ENCODE peak calls at places on chromosome X, in nine cellular contexts. One of them, this sample, is unnamed.

GRCh38 chrX:101409043-101409442 is 1.0 kb downstream of the HNRNPH2 start:
- DNase-seq in psoas muscle: no peak
- DNase-seq in effector memory CD4-positive, alpha-beta T cell: no peak
- DNase-seq in Peyer's patch: no peak
- DNase-seq in fibroblast of pulmonary artery: no peak
- DNase-seq in cardiac muscle cell: no peak
- DNase-seq in fibroblast of the aortic adventitia: peak; percentile 37
- DNase-seq in aorta: no peak
- DNase-seq in fibroblast of lung: no peak
- DNase-seq in this sample: no peak

GRCh38 chrX:132489256-132490085 is 633 bp upstream of the MBNL3 start:
- DNase-seq in aorta: peak; percentile 84
- DNase-seq in Peyer's patch: peak; percentile 85
- DNase-seq in fibroblast of the aortic adventitia: peak; percentile 16
- DNase-seq in effector memory CD4-positive, alpha-beta T cell: peak; percentile 29
- DNase-seq in cardiac muscle cell: peak; percentile 70
- DNase-seq in fibroblast of pulmonary artery: peak; percentile 46
- DNase-seq in psoas muscle: peak; percentile 66
- DNase-seq in fibroblast of lung: peak; percentile 30
- DNase-seq in this sample: no peak

GRCh38 chrX:141320801-141321200 is 78.5 kb upstream of the SPANXC start:
- DNase-seq in Peyer's patch: no peak
- DNase-seq in cardiac muscle cell: no peak
- DNase-seq in aorta: no peak
- DNase-seq in fibroblast of pulmonary artery: peak; percentile 5
- DNase-seq in fibroblast of lung: no peak
- DNase-seq in fibroblast of the aortic adventitia: no peak
- DNase-seq in effector memory CD4-positive, alpha-beta T cell: no peak
- DNase-seq in psoas muscle: no peak
- DNase-seq in this sample: no peak

GRCh38 chrX:40392599-40392998 is 188.2 kb upstream of the ATP6AP2 start:
- DNase-seq in cardiac muscle cell: no peak
- DNase-seq in effector memory CD4-positive, alpha-beta T cell: no peak
- DNase-seq in aorta: no peak
- DNase-seq in fibroblast of lung: no peak
- DNase-seq in Peyer's patch: no peak
- DNase-seq in psoas muscle: no peak
- DNase-seq in fibroblast of the aortic adventitia: no peak
- DNase-seq in fibroblast of pulmonary artery: no peak
- DNase-seq in this sample: no peak

GRCh38 chrX:29872831-29873230 is 342.5 kb upstream of the MAGEB2 start:
- DNase-seq in cardiac muscle cell: no peak
- DNase-seq in fibroblast of pulmonary artery: no peak
- DNase-seq in fibroblast of the aortic adventitia: no peak
- DNase-seq in fibroblast of lung: no peak
- DNase-seq in psoas muscle: no peak
- DNase-seq in effector memory CD4-positive, alpha-beta T cell: no peak
- DNase-seq in aorta: no peak
- DNase-seq in Peyer's patch: no peak
- DNase-seq in this sample: no peak

GRCh38 chrX:48937065-48937907 is 18.5 kb upstream of the PIM2 start:
- DNase-seq in psoas muscle: peak; percentile 24
- DNase-seq in aorta: no peak
- DNase-seq in effector memory CD4-positive, alpha-beta T cell: peak; percentile 86
- DNase-seq in fibroblast of the aortic adventitia: no peak
- DNase-seq in fibroblast of pulmonary artery: peak; percentile 14
- DNase-seq in Peyer's patch: peak; percentile 96
- DNase-seq in fibroblast of lung: peak; percentile 51
- DNase-seq in cardiac muscle cell: peak; percentile 34
- DNase-seq in this sample: no peak

GRCh38 chrX:37679888-37680287 is 5.7 kb upstream of the XK start:
- DNase-seq in cardiac muscle cell: no peak
- DNase-seq in Peyer's patch: no peak
- DNase-seq in fibroblast of the aortic adventitia: no peak
- DNase-seq in aorta: no peak
- DNase-seq in effector memory CD4-positive, alpha-beta T cell: no peak
- DNase-seq in psoas muscle: no peak
- DNase-seq in fibroblast of pulmonary artery: no peak
- DNase-seq in fibroblast of lung: no peak
- DNase-seq in this sample: no peak

GRCh38 chrX:27767387-27767786 is 40.4 kb upstream of the MAGEB10 start:
- DNase-seq in Peyer's patch: no peak
- DNase-seq in fibroblast of pulmonary artery: peak; percentile 7
- DNase-seq in psoas muscle: no peak
- DNase-seq in cardiac muscle cell: no peak
- DNase-seq in effector memory CD4-positive, alpha-beta T cell: no peak
- DNase-seq in fibroblast of the aortic adventitia: peak; percentile 28
- DNase-seq in aorta: no peak
- DNase-seq in fibroblast of lung: peak; percentile 15
- DNase-seq in this sample: no peak

GRCh38 chrX:40644821-40645358 is 2.5 kb downstream of the CXorf38 start:
- DNase-seq in psoas muscle: peak; percentile 38
- DNase-seq in cardiac muscle cell: peak; percentile 73
- DNase-seq in Peyer's patch: peak; percentile 90
- DNase-seq in fibroblast of the aortic adventitia: peak; percentile 78
- DNase-seq in aorta: no peak
- DNase-seq in effector memory CD4-positive, alpha-beta T cell: peak; percentile 34
- DNase-seq in fibroblast of pulmonary artery: peak; percentile 61
- DNase-seq in fibroblast of lung: peak; percentile 67
- DNase-seq in this sample: peak; percentile 26

GRCh38 chrX:123340691-123341090 is 156.6 kb downstream of the GRIA3 start:
- DNase-seq in aorta: no peak
- DNase-seq in Peyer's patch: no peak
- DNase-seq in fibroblast of lung: no peak
- DNase-seq in fibroblast of pulmonary artery: no peak
- DNase-seq in fibroblast of the aortic adventitia: peak; percentile 34
- DNase-seq in psoas muscle: no peak
- DNase-seq in effector memory CD4-positive, alpha-beta T cell: no peak
- DNase-seq in cardiac muscle cell: no peak
- DNase-seq in this sample: no peak

GRCh38 chrX:30821116-30821515 is 67.9 kb downstream of the TAB3 start:
- DNase-seq in psoas muscle: no peak
- DNase-seq in aorta: no peak
- DNase-seq in Peyer's patch: no peak
- DNase-seq in cardiac muscle cell: no peak
- DNase-seq in effector memory CD4-positive, alpha-beta T cell: no peak
- DNase-seq in fibroblast of lung: no peak
- DNase-seq in fibroblast of pulmonary artery: no peak
- DNase-seq in fibroblast of the aortic adventitia: no peak
- DNase-seq in this sample: no peak

DNA sequence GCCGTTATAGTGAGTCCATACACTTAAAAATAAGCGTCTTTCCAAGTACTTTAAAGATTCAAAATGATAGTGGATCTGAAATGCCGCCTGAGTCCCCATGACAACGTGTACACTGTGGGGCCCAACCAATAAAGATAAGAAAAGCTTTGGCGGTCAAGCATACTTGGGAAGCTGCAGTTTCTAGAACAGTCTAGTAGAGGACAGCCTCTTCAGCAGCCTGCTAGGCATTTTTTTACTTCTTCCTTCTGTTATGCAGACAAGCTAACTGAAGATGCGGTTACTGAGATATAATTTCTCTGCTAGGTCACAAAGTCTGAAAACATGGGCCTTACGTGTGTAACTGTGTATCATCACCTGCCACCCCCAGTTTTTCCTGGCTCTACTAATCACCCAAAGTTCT is 402 bp upstream of the UPRT start:
- DNase-seq in effector memory CD4-positive, alpha-beta T cell: no peak
- DNase-seq in cardiac muscle cell: peak; percentile 29
- DNase-seq in fibroblast of lung: no peak
- DNase-seq in aorta: no peak
- DNase-seq in fibroblast of pulmonary artery: peak; percentile 20
- DNase-seq in psoas muscle: no peak
- DNase-seq in fibroblast of the aortic adventitia: no peak
- DNase-seq in Peyer's patch: no peak
- DNase-seq in this sample: no peak
- H3K4me3 ChIP-seq in effector memory CD4-positive, alpha-beta T cell: peak overlapping the region; percentile 74
- H3K4me3 ChIP-seq in cardiac muscle cell: peak overlapping the region; percentile 51
- H3K4me3 ChIP-seq in fibroblast of lung: peak overlapping the region; percentile 77
- H3K4me3 ChIP-seq in aorta: peak overlapping the region; percentile 23
- H3K4me3 ChIP-seq in fibroblast of pulmonary artery: peak overlapping the region; percentile 81
- H3K4me3 ChIP-seq in psoas muscle: peak overlapping the region; percentile 78
- H3K4me3 ChIP-seq in fibroblast of the aortic adventitia: peak overlapping the region; percentile 81
- H3K4me3 ChIP-seq in Peyer's patch: peak overlapping the region; percentile 70
- H3K4me3 ChIP-seq in this sample: peak overlapping the region; percentile 76

GRCh38 chrX:12949927-12950656 is 24.8 kb upstream of the TMSB4X start:
- DNase-seq in effector memory CD4-positive, alpha-beta T cell: peak; percentile 83
- DNase-seq in aorta: peak; percentile 91
- DNase-seq in cardiac muscle cell: peak; percentile 90
- DNase-seq in fibroblast of lung: peak; percentile 87
- DNase-seq in fibroblast of the aortic adventitia: peak; percentile 91
- DNase-seq in fibroblast of pulmonary artery: peak; percentile 92
- DNase-seq in psoas muscle: peak; percentile 69
- DNase-seq in Peyer's patch: peak; percentile 97
- DNase-seq in this sample: peak; percentile 61
- H3K4me3 ChIP-seq in effector memory CD4-positive, alpha-beta T cell: peak overlapping the region; percentile 15
- H3K4me3 ChIP-seq in aorta: no peak overlapping the region
- H3K4me3 ChIP-seq in cardiac muscle cell: no peak overlapping the region
- H3K4me3 ChIP-seq in fibroblast of lung: no peak overlapping the region
- H3K4me3 ChIP-seq in fibroblast of the aortic adventitia: no peak overlapping the region
- H3K4me3 ChIP-seq in fibroblast of pulmonary artery: no peak overlapping the region
- H3K4me3 ChIP-seq in psoas muscle: peak overlapping the region; percentile 22
- H3K4me3 ChIP-seq in Peyer's patch: peak overlapping the region; percentile 11
- H3K4me3 ChIP-seq in this sample: no peak overlapping the region

GRCh38 chrX:118975831-118976598 is 1.6 kb downstream of the LONRF3 start:
- DNase-seq in fibroblast of pulmonary artery: peak; percentile 48
- DNase-seq in psoas muscle: peak; percentile 88
- DNase-seq in effector memory CD4-positive, alpha-beta T cell: peak; percentile 58
- DNase-seq in fibroblast of lung: peak; percentile 15
- DNase-seq in Peyer's patch: peak; percentile 82
- DNase-seq in aorta: peak; percentile 93
- DNase-seq in fibroblast of the aortic adventitia: peak; percentile 11
- DNase-seq in cardiac muscle cell: peak; percentile 58
- DNase-seq in this sample: no peak
- H3K4me3 ChIP-seq in fibroblast of pulmonary artery: peak overlapping the region; percentile 38
- H3K4me3 ChIP-seq in psoas muscle: peak overlapping the region; percentile 85
- H3K4me3 ChIP-seq in effector memory CD4-positive, alpha-beta T cell: peak overlapping the region; percentile 73
- H3K4me3 ChIP-seq in fibroblast of lung: peak overlapping the region; percentile 7
- H3K4me3 ChIP-seq in Peyer's patch: peak overlapping the region; percentile 44
- H3K4me3 ChIP-seq in aorta: peak overlapping the region; percentile 48
- H3K4me3 ChIP-seq in fibroblast of the aortic adventitia: peak overlapping the region; percentile 48
- H3K4me3 ChIP-seq in cardiac muscle cell: peak overlapping the region; percentile 25
- H3K4me3 ChIP-seq in this sample: peak overlapping the region; percentile 65

GRCh38 chrX:64395568-64395929 is 297 bp upstream of the MTMR8 start:
- DNase-seq in psoas muscle: no peak
- DNase-seq in fibroblast of the aortic adventitia: no peak
- DNase-seq in fibroblast of lung: no peak
- DNase-seq in aorta: no peak
- DNase-seq in Peyer's patch: no peak
- DNase-seq in cardiac muscle cell: no peak
- DNase-seq in effector memory CD4-positive, alpha-beta T cell: no peak
- DNase-seq in fibroblast of pulmonary artery: no peak
- DNase-seq in this sample: no peak
- H3K4me3 ChIP-seq in psoas muscle: peak overlapping the region; percentile 64
- H3K4me3 ChIP-seq in fibroblast of the aortic adventitia: no peak overlapping the region
- H3K4me3 ChIP-seq in fibroblast of lung: no peak overlapping the region
- H3K4me3 ChIP-seq in aorta: peak overlapping the region; percentile 33
- H3K4me3 ChIP-seq in Peyer's patch: peak overlapping the region; percentile 66
- H3K4me3 ChIP-seq in cardiac muscle cell: peak overlapping the region; percentile 40
- H3K4me3 ChIP-seq in effector memory CD4-positive, alpha-beta T cell: peak overlapping the region; percentile 65
- H3K4me3 ChIP-seq in fibroblast of pulmonary artery: no peak overlapping the region
- H3K4me3 ChIP-seq in this sample: peak overlapping the region; percentile 78

DNA sequence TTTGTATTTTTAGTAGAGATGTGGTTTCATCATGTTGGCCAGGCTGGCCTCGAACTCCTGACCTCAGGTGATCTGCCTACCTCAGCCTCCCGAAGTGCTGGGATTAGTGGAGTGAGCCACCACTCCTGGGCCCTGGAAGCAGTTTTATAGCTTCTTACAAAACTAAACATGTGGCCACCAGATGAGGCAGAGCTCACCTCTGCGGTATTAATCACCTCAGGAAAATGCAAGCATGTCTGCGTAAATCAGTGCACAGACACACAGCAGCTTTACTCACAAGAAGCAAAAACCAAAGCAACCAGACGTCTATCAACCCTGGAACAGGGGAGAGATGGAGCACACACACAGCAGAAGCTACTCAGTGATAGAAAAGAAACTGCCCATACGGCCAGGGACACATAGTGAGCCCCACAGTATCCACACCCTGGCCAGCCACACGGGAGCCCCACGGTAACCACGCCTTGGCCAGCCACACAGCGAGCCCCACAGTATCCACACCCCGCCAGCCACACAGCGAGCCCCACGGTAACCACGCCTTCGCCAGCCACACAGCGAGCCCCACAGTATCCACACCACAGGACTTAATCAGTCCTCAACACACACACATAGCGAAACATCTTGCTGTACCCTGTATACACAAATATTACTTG is 30.2 kb downstream of the PPP2R3B start:
- DNase-seq in psoas muscle: no peak
- DNase-seq in effector memory CD4-positive, alpha-beta T cell: no peak
- DNase-seq in cardiac muscle cell: no peak
- DNase-seq in fibroblast of the aortic adventitia: no peak
- DNase-seq in aorta: peak; percentile 59
- DNase-seq in fibroblast of lung: peak; percentile 96
- DNase-seq in fibroblast of pulmonary artery: no peak
- DNase-seq in Peyer's patch: no peak
- DNase-seq in this sample: no peak
- H3K4me3 ChIP-seq in psoas muscle: no peak overlapping the region
- H3K4me3 ChIP-seq in effector memory CD4-positive, alpha-beta T cell: no peak overlapping the region
- H3K4me3 ChIP-seq in cardiac muscle cell: no peak overlapping the region
- H3K4me3 ChIP-seq in fibroblast of the aortic adventitia: no peak overlapping the region
- H3K4me3 ChIP-seq in aorta: no peak overlapping the region
- H3K4me3 ChIP-seq in fibroblast of lung: no peak overlapping the region
- H3K4me3 ChIP-seq in fibroblast of pulmonary artery: no peak overlapping the region
- H3K4me3 ChIP-seq in Peyer's patch: no peak overlapping the region
- H3K4me3 ChIP-seq in this sample: no peak overlapping the region

DNA sequence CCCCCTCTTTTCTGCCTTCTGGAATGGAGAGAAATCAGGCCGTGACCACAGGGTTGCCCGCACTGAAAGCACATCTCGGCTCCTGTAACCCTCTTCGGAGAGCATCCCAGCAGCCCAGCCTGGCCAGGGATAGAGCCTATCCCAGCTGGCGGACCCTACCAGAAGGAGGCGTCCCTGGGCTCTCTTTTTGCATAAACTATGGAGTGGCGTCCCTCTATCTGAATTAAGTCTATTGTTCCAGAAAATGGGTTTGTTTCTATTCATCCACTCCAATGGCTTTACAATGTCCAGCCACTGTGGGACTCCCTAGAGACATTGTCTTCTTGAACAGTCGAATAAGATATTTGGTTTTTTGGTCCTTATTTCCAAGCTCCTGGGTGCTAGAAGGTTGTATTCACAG is 689 bp upstream of the NHSL2 start:
- DNase-seq in fibroblast of the aortic adventitia: peak; percentile 11
- DNase-seq in fibroblast of pulmonary artery: peak; percentile 28
- DNase-seq in fibroblast of lung: peak; percentile 18
- DNase-seq in aorta: no peak
- DNase-seq in psoas muscle: peak; percentile 23
- DNase-seq in Peyer's patch: no peak
- DNase-seq in cardiac muscle cell: peak; percentile 18
- DNase-seq in effector memory CD4-positive, alpha-beta T cell: no peak
- DNase-seq in this sample: no peak
- H3K4me3 ChIP-seq in fibroblast of the aortic adventitia: no peak overlapping the region
- H3K4me3 ChIP-seq in fibroblast of pulmonary artery: peak overlapping the region; percentile 44
- H3K4me3 ChIP-seq in fibroblast of lung: no peak overlapping the region
- H3K4me3 ChIP-seq in aorta: no peak overlapping the region
- H3K4me3 ChIP-seq in psoas muscle: peak overlapping the region; percentile 55
- H3K4me3 ChIP-seq in Peyer's patch: no peak overlapping the region
- H3K4me3 ChIP-seq in cardiac muscle cell: peak overlapping the region; percentile 69
- H3K4me3 ChIP-seq in effector memory CD4-positive, alpha-beta T cell: peak overlapping the region; percentile 37
- H3K4me3 ChIP-seq in this sample: peak overlapping the region; percentile 53

GRCh38 chrX:640641-641040 is 10.1 kb downstream of the SHOX start:
- DNase-seq in aorta: peak; percentile 31
- DNase-seq in cardiac muscle cell: no peak
- DNase-seq in fibroblast of lung: no peak
- DNase-seq in fibroblast of pulmonary artery: no peak
- DNase-seq in effector memory CD4-positive, alpha-beta T cell: no peak
- DNase-seq in psoas muscle: no peak
- DNase-seq in Peyer's patch: no peak
- DNase-seq in fibroblast of the aortic adventitia: no peak
- DNase-seq in this sample: no peak
- H3K4me3 ChIP-seq in aorta: no peak overlapping the region
- H3K4me3 ChIP-seq in cardiac muscle cell: no peak overlapping the region
- H3K4me3 ChIP-seq in fibroblast of lung: no peak overlapping the region
- H3K4me3 ChIP-seq in fibroblast of pulmonary artery: no peak overlapping the region
- H3K4me3 ChIP-seq in effector memory CD4-positive, alpha-beta T cell: no peak overlapping the region
- H3K4me3 ChIP-seq in psoas muscle: no peak overlapping the region
- H3K4me3 ChIP-seq in Peyer's patch: no peak overlapping the region
- H3K4me3 ChIP-seq in fibroblast of the aortic adventitia: no peak overlapping the region
- H3K4me3 ChIP-seq in this sample: no peak overlapping the region